ENCODE peak calls at places on chromosome 5, in six cellular contexts. J is ureter, I is NCI-H187, E is upper lobe of right lung, M is ovary, G is midbrain. Q is an unnamed sample.
A peak's percentile ranks its signal among the peaks of the same experiment; 100 is the strongest.

GRCh38 chr5:67033893-67034605 is 162.6 kb downstream of the CD180 start:
- DNase-seq in J (no peak), I (peak; percentile 73), E (no peak), M (no peak), G (no peak), Q (no peak)

GRCh38 chr5:117110548-117110947 is 535.9 kb upstream of the SEMA6A start:
- DNase-seq in J (no peak), I (no peak), E (no peak), M (no peak), G (no peak), Q (no peak)

GRCh38 chr5:60851681-60852080 is 7.6 kb upstream of the ELOVL7 start:
- DNase-seq in J (no peak), I (no peak), E (no peak), M (no peak), G (no peak), Q (no peak)

GRCh38 chr5:151477106-151477505 is 29.7 kb downstream of the SLC36A1 start:
- DNase-seq in J (no peak), I (no peak), E (no peak), M (no peak), G (no peak), Q (no peak)

GRCh38 chr5:61280205-61280604 is 51.9 kb upstream of the ZSWIM6 start:
- DNase-seq in J (no peak), I (peak; percentile 91), E (no peak), M (no peak), G (no peak), Q (no peak)

GRCh38 chr5:172868924-172869565 is 35.0 kb downstream of the ERGIC1 start:
- DNase-seq in J (peak; percentile 77), I (no peak), E (peak; percentile 89), M (peak; percentile 85), G (peak; percentile 80), Q (peak; percentile 72)

GRCh38 chr5:98977723-98978122 is 48.9 kb upstream of the CHD1 start:
- DNase-seq in J (no peak), I (no peak), E (no peak), M (no peak), G (no peak), Q (peak; percentile 93)

GRCh38 chr5:176692326-176692725 is 45.0 kb downstream of the TSPAN17 start:
- DNase-seq in J (no peak), I (no peak), E (no peak), M (no peak), G (no peak), Q (no peak)

GRCh38 chr5:74850016-74850415 is 16.2 kb downstream of the FAM169A start:
- DNase-seq in J (no peak), I (no peak), E (no peak), M (no peak), G (no peak), Q (no peak)